ENCODE peak calls at places on chromosomes 5 and 9, in five cellular contexts. One of them, this sample, is unnamed.

GRCh38 chr9:12640021-12640587 is 53.1 kb upstream of the TYRP1 start:
- DNase-seq in body of pancreas: no peak
- DNase-seq in NB4: peak; percentile 73
- DNase-seq in cardiac muscle cell: peak; percentile 81
- DNase-seq in foreskin keratinocyte: peak; percentile 11
- DNase-seq in this sample: peak; percentile 49

GRCh38 chr5:69502375-69503143 is 10.0 kb downstream of the OCLN start:
- DNase-seq in body of pancreas: no peak
- DNase-seq in NB4: no peak
- DNase-seq in cardiac muscle cell: peak; percentile 48
- DNase-seq in foreskin keratinocyte: peak; percentile 91
- DNase-seq in this sample: peak; percentile 68

GRCh38 chr9:4489562-4489918 is 728 bp upstream of the SLC1A1 start:
- DNase-seq in body of pancreas: peak; percentile 22
- DNase-seq in NB4: no peak
- DNase-seq in cardiac muscle cell: peak; percentile 50
- DNase-seq in foreskin keratinocyte: no peak
- DNase-seq in this sample: no peak

GRCh38 chr5:112634796-112635195 is 102.9 kb upstream of the APC start:
- DNase-seq in body of pancreas: no peak
- DNase-seq in NB4: no peak
- DNase-seq in cardiac muscle cell: no peak
- DNase-seq in foreskin keratinocyte: no peak
- DNase-seq in this sample: no peak

GRCh38 chr5:127505819-127506218 is 11.6 kb upstream of the PRRC1 start:
- DNase-seq in body of pancreas: no peak
- DNase-seq in NB4: no peak
- DNase-seq in cardiac muscle cell: no peak
- DNase-seq in foreskin keratinocyte: no peak
- DNase-seq in this sample: no peak

GRCh38 chr5:124651663-124652513 is 94.6 kb downstream of the ZNF608 start:
- DNase-seq in body of pancreas: peak; percentile 77
- DNase-seq in NB4: peak; percentile 57
- DNase-seq in cardiac muscle cell: peak; percentile 88
- DNase-seq in foreskin keratinocyte: no peak
- DNase-seq in this sample: no peak

GRCh38 chr5:110038297-110038997 is 348.7 kb downstream of the MAN2A1 start:
- DNase-seq in body of pancreas: no peak
- DNase-seq in NB4: no peak
- DNase-seq in cardiac muscle cell: peak; percentile 27
- DNase-seq in foreskin keratinocyte: no peak
- DNase-seq in this sample: no peak

GRCh38 chr5:95392593-95393182 is 1.5 kb downstream of the FAM81B start:
- DNase-seq in body of pancreas: peak; percentile 37
- DNase-seq in NB4: peak; percentile 29
- DNase-seq in cardiac muscle cell: peak; percentile 16
- DNase-seq in foreskin keratinocyte: no peak
- DNase-seq in this sample: no peak

GRCh38 chr5:144142030-144142825 is 28.2 kb downstream of the YIPF5 start:
- DNase-seq in body of pancreas: no peak
- DNase-seq in NB4: peak; percentile 59
- DNase-seq in cardiac muscle cell: peak; percentile 65
- DNase-seq in foreskin keratinocyte: no peak
- DNase-seq in this sample: no peak

GRCh38 chr9:116000748-116001329 is 152.8 kb upstream of the PAPPA start:
- DNase-seq in body of pancreas: peak; percentile 18
- DNase-seq in NB4: peak; percentile 24
- DNase-seq in cardiac muscle cell: no peak
- DNase-seq in foreskin keratinocyte: no peak
- DNase-seq in this sample: no peak

DNA sequence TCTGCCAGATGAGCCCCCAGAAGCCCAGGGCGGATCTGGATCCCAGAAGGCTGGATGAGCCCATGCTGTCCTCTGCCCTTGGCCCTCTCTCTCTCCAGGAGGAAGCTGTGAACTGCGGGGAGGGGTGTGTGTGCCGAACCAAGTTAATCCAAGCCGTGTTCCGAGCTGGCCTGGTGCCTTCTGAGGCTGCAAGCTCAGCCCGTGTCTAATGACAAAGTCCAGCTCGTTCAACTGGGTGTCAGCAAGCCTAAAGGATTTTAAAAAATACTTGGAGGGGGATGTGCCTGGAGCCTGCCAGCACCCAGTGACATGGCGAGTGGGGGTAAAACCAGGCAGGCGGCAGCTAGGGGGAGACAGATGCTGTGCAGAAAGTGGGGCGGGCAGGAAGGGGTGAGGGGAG is 8.0 kb downstream of the STC2 start:
- DNase-seq in body of pancreas: no peak
- DNase-seq in NB4: no peak
- DNase-seq in cardiac muscle cell: no peak
- DNase-seq in foreskin keratinocyte: no peak
- DNase-seq in this sample: no peak
- TF ChIP-seq CTCF in body of pancreas: peak; percentile 20
- TF ChIP-seq CTCF in NB4: no peak
- TF ChIP-seq CTCF in cardiac muscle cell: no peak
- TF ChIP-seq CTCF in foreskin keratinocyte: no peak
- TF ChIP-seq CTCF in this sample: no peak

DNA sequence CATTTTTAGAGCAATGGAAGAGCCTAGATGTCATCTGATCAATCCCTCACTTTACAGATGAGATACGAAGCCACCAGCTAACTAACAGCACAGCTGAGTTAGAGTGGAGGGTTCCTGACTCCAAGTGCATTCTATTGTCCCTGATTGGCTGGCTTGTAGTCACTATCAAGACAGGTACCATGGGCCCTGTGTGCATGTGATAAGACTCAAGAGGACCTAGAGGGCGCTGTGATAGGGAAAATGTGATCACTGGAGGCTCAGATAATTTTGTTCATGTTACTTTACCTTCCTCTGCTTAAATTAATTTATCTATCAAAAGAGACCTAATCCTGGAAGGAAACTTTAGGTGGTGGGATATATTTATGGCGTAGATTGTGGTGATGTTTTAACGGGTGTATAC is 19.5 kb upstream of the SNAPC3 start:
- DNase-seq in body of pancreas: no peak
- DNase-seq in NB4: peak; percentile 73
- DNase-seq in cardiac muscle cell: no peak
- DNase-seq in foreskin keratinocyte: no peak
- DNase-seq in this sample: no peak
- TF ChIP-seq CTCF in body of pancreas: no peak
- TF ChIP-seq CTCF in NB4: peak; percentile 85
- TF ChIP-seq CTCF in cardiac muscle cell: no peak
- TF ChIP-seq CTCF in foreskin keratinocyte: peak; percentile 46
- TF ChIP-seq CTCF in this sample: peak; percentile 53

GRCh38 chr9:71780953-71781352 is 12.6 kb upstream of the CEMIP2 start:
- DNase-seq in body of pancreas: no peak
- DNase-seq in NB4: no peak
- DNase-seq in cardiac muscle cell: no peak
- DNase-seq in foreskin keratinocyte: no peak
- DNase-seq in this sample: no peak
- TF ChIP-seq CTCF in body of pancreas: no peak
- TF ChIP-seq CTCF in NB4: no peak
- TF ChIP-seq CTCF in cardiac muscle cell: no peak
- TF ChIP-seq CTCF in foreskin keratinocyte: no peak
- TF ChIP-seq CTCF in this sample: no peak

DNA sequence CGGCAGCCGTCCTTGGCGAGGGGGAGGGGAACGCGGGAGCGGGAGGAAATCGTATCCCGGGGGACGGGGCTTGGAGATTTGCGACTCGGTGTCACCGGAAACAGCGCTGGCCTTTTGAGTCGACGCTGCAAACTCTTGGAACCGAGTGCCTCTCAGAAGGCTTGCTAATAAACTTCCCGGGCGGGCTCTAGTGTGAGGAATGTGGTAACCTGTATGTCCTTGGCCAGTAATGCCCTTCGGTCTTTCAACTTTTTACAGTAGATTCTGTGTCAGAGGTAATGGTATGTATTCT is 82.7 kb downstream of the PTPDC1 start:
- DNase-seq in body of pancreas: no peak
- DNase-seq in NB4: no peak
- DNase-seq in cardiac muscle cell: no peak
- DNase-seq in foreskin keratinocyte: peak; percentile 54
- DNase-seq in this sample: peak; percentile 25
- TF ChIP-seq CTCF in body of pancreas: peak; percentile 19
- TF ChIP-seq CTCF in NB4: no peak
- TF ChIP-seq CTCF in cardiac muscle cell: peak; percentile 11
- TF ChIP-seq CTCF in foreskin keratinocyte: peak; percentile 14
- TF ChIP-seq CTCF in this sample: peak; percentile 7

This sample was measured in epithelial cell of proximal tubule.